ENCODE peak calls at places on chromosomes 12 and 14, in four cellular contexts. D, C, S and M are unnamed samples.
A peak's percentile ranks its signal among the peaks of the same experiment; 100 is the strongest.

GRCh38 chr14:85313801-85314207 is 216.1 kb upstream of the FLRT2 start:
- DNase-seq in C (no peak), D (no peak), S (no peak), M (no peak)

GRCh38 chr14:33903369-33903768 is 47.5 kb downstream of the EGLN3 start:
- DNase-seq in D (no peak), C (no peak), S (no peak), M (no peak)

GRCh38 chr14:54976316-54976715 is 50.6 kb downstream of the WDHD1 start:
- DNase-seq in D (no peak), C (no peak), S (no peak), M (no peak)

GRCh38 chr12:51295651-51296050 is 25.4 kb upstream of the SMAGP start:
- DNase-seq in C (no peak), S (no peak), D (no peak), M (no peak)

GRCh38 chr14:36553650-36554260 is 28.7 kb downstream of the NKX2-8 start:
- DNase-seq in S (no peak), D (no peak), C (no peak), M (no peak)

GRCh38 chr12:92928431-92928961 is 599 bp downstream of the EEA1 start:
- DNase-seq in S (peak; percentile 48), C (no peak), D (peak; percentile 62), M (peak; percentile 11)

GRCh38 chr14:85195872-85196477 is 334.0 kb upstream of the FLRT2 start:
- DNase-seq in C (no peak), S (no peak), D (no peak), M (no peak)

GRCh38 chr12:1488908-1489381 is 105.4 kb downstream of the FBXL14 start:
- DNase-seq in C (peak; percentile 61), S (no peak), D (no peak), M (no peak)

GRCh38 chr12:50574621-50575348 is 70.0 kb downstream of the DIP2B start:
- DNase-seq in D (no peak), C (no peak), S (no peak), M (no peak)

GRCh38 chr14:56328021-56328420 is 209.8 kb downstream of the PELI2 start:
- DNase-seq in C (no peak), D (no peak), S (no peak), M (no peak)

GRCh38 chr12:53695148-53696138 is 19.6 kb upstream of the ATP5MC2 start:
- DNase-seq in D (no peak), S (peak; percentile 27), C (no peak), M (no peak)

GRCh38 chr12:106144847-106145246 is 6.1 kb upstream of the NUAK1 start:
- DNase-seq in D (no peak), S (no peak), C (no peak), M (no peak)

GRCh38 chr12:80821513-80822000 is 104.8 kb downstream of the MYF5 start:
- DNase-seq in C (no peak), S (no peak), D (no peak), M (no peak)

GRCh38 chr12:51011960-51012359 is 14.2 kb downstream of the SLC11A2 start:
- DNase-seq in S (no peak), D (no peak), C (no peak), M (no peak)

GRCh38 chr12:63967358-63967757 is 122.9 kb downstream of the SRGAP1 start:
- DNase-seq in D (no peak), C (no peak), S (no peak), M (no peak)

GRCh38 chr12:116492703-116493324 is 66.4 kb upstream of the MAP1LC3B2 start:
- DNase-seq in C (no peak), D (no peak), S (no peak), M (no peak)

GRCh38 chr12:49527361-49528130 is 11.3 kb upstream of the KCNH3 start:
- DNase-seq in S (no peak), D (no peak), C (no peak), M (no peak)

GRCh38 chr12:57779736-57780135 is 2.9 kb upstream of the TSFM start:
- DNase-seq in D (no peak), C (no peak), S (no peak), M (no peak)

GRCh38 chr14:75753696-75754095 is 92.7 kb downstream of the TTLL5 start:
- DNase-seq in C (no peak), D (no peak), S (no peak), M (no peak)

GRCh38 chr14:65044596-65044959 is 57.7 kb downstream of the MAX start:
- DNase-seq in C (no peak), D (peak; percentile 75), S (peak; percentile 45), M (no peak)

GRCh38 chr12:89988156-89988555 is 279.5 kb upstream of the ATP2B1 start:
- DNase-seq in S (no peak), C (no peak), D (no peak), M (no peak)

GRCh38 chr14:100717371-100717770 is 9.3 kb upstream of the DLK1 start:
- DNase-seq in D (no peak), C (no peak), S (no peak), M (no peak)

GRCh38 chr12:50166776-50167025 is 468 bp downstream of the CERS5 start:
- DNase-seq in C (no peak), S (peak; percentile 54), D (peak; percentile 70), M (no peak)

GRCh38 chr14:20440882-20441281 is 4.9 kb upstream of the KLHL33 start:
- DNase-seq in D (no peak), S (no peak), C (peak; percentile 51), M (no peak)

GRCh38 chr14:94600148-94600545 is 12.0 kb upstream of the SERPINA3 start:
- DNase-seq in S (no peak), D (no peak), C (no peak), M (no peak)

GRCh38 chr14:99774526-99775307 is 18.5 kb upstream of the EML1 start:
- DNase-seq in D (no peak), S (no peak), C (no peak), M (no peak)

GRCh38 chr12:58583541-58583940 is 336.8 kb downstream of the LRIG3 start:
- DNase-seq in D (no peak), C (no peak), S (no peak), M (no peak)

GRCh38 chr14:68211421-68211820 is 391.8 kb downstream of the RAD51B start:
- DNase-seq in D (no peak), C (no peak), S (no peak), M (no peak)

GRCh38 chr12:11702959-11703358 is 53.5 kb downstream of the ETV6 start:
- DNase-seq in S (no peak), C (no peak), D (no peak), M (no peak)

GRCh38 chr12:26150737-26151450 is 26.1 kb upstream of the BHLHE41 start:
- DNase-seq in S (no peak), C (no peak), D (no peak), M (no peak)

GRCh38 chr12:99618657-99619056 is 28.9 kb upstream of the GARIN6 start:
- DNase-seq in C (no peak), D (no peak), S (no peak), M (no peak)

GRCh38 chr12:99620159-99620479 is 27.4 kb upstream of the GARIN6 start:
- DNase-seq in D (no peak), C (no peak), S (no peak), M (no peak)

DNA sequence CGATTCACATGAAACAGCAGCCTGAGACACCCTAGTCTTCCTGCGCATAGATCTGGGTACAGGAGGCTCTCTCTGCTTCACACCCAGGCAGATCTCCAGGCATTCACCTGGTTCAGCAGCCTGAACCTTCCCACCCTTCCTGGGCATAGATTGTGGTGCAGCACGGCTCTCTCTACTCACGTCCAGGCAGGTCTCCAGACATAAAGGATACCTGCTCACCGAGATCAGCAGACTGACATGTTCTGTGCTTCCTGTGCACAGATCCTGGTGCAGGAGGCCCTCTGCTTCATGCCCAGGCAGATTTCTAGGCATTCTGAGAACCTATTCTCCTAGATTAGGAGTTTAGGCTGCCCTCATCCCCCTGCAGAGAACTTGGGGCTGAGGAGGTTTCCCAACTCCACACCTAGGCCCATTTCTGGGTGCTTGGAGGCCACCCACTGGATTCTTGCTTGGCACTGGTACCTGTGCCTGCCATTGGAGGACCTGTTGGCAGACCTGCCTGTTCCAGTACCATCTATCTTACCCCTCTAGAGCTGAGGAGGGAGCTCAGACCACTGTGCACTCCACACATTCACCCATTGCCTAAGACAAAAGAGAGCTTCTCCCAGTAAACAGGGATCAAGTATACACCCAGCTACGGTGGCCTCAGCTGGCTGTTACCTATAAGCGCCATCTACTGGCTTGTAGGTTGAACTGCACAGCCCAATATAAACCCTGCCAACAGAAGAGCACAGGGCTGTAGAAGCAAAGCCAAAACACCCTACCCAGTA is 28.0 kb upstream of the GARIN6 start:
- DNase-seq in C (no peak), D (no peak), S (no peak), M (no peak)
- H3K9me3 ChIP-seq in C (peaks cover 9% of the 10 kb centered on the region), D (peaks cover 4% of the 10 kb centered on the region), S (no peaks in the 10 kb centered on the region), M (no peaks in the 10 kb centered on the region)

DNA sequence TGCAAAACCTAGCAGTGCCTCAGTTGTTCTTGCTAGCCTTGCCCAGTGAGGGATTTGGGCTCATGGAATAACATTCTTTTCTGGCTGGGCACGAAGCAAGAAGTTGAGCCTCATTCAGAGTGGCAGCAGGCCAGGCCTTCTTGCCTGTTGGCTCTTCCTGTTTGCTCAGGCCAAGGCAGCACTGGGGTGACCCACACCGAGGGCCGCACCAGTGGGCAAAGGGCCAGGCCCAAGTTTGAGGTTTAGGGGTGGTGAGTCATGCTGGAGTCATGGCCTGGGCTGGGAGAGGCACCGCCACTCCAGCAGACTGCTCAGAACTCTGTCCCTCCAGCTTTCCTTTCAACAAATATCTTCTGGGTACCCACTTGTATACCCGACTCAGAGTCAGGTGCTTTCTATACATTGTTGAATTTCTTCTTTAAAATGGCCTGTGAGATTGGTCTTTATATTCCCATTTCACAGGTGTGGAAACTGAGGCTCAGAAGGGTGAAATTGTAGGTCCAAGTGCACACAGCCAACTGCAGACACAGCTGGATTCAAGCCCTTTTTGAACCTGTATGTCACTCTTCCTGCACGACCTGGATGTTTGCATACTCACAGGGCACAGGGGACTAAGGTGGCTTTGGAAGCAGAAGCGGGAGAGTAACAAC is 279.4 kb downstream of the FOXN3 start:
- DNase-seq in D (peak; percentile 96), S (peak; percentile 65), C (no peak), M (no peak)
- H3K9me3 ChIP-seq in D (no peaks in the 10 kb centered on the region), S (no peaks in the 10 kb centered on the region), C (peaks cover 5% of the 10 kb centered on the region), M (peaks cover 2% of the 10 kb centered on the region)

DNA sequence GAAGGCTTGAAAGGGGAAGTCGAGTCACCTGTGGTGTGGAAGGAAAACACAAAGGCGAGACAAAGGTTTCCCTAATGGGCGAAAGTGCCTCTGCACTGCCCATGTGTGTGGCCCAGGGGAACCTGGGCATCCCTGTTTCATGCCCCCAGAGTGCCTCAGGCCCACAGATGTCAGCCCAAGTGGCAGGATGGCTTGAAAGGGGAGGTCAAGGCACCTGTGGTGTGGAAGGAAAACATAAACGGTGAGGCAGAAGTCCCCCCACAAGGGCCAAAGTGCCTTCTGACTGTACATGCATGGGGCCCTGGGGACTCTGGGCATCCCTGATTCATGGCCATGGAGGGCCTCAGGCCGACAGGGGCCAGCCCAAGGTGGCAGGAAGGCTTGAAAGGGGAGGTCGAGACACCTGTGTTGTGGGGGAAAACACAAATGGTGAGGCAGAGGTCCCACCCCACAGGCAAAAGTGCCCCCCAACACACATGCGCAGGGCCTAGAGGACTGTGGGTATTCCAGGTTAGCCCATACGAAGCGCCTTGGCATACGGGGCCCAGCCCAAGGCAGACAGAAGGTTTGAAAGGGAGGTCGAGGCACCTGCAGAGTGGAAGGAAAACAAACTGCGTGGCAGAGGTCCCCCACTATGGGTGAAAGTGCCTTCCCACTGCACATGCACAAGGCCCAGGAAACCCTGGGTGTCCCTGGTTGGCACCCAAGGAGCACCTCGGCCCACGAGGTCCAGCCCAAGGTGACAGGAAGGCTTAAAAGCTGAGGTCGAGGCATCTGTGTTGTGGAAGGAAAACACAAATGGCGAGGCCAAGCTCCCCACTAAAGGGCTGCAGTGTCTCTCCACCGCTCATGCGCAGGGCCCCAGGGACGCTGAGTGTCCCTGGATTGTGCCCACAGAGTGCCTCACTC is 382.3 kb downstream of the ALG10 start:
- DNase-seq in C (no peak), D (peak; percentile 26), S (peak; percentile 9), M (peak; percentile 5)
- H3K9me3 ChIP-seq in C (peaks cover 82% of the 10 kb centered on the region), D (peaks cover 11% of the 10 kb centered on the region), S (no peaks in the 10 kb centered on the region), M (peaks cover 4% of the 10 kb centered on the region)

GRCh38 chr12:33314223-33314622 is 125.4 kb downstream of the SYT10 start:
- DNase-seq in C (no peak), S (no peak), D (no peak), M (no peak)

GRCh38 chr12:33310471-33310870 is 129.1 kb downstream of the SYT10 start:
- DNase-seq in S (no peak), D (no peak), C (no peak), M (no peak)

GRCh38 chr12:33313476-33313875 is 126.1 kb downstream of the SYT10 start:
- DNase-seq in C (no peak), S (no peak), D (no peak), M (no peak)
- H3K9me3 ChIP-seq in C (peaks cover 4% of the 10 kb centered on the region), S (no peaks in the 10 kb centered on the region), D (no peaks in the 10 kb centered on the region), M (no peaks in the 10 kb centered on the region)